ENCODE peak calls at places on chromosomes 11 and 22, in five cellular contexts. Q is PC-9, Z is astrocyte, U is MM.1S, G is fibroblast of lung. M is an unnamed sample.
A peak's percentile ranks its signal among the peaks of the same experiment; 100 is the strongest.

GRCh38 chr11:64180871-64181270 is 5.1 kb upstream of the STIP1 start:
- DNase-seq in G (no peak), U (no peak), Q (no peak), Z (no peak), M (no peak)

GRCh38 chr11:2102132-2102882 is 36.9 kb downstream of the IGF2 start:
- DNase-seq in U (no peak), Z (no peak), G (no peak), Q (no peak), M (no peak)

GRCh38 chr11:61697093-61697492 is 16.9 kb downstream of the DAGLA start:
- DNase-seq in Q (peak; percentile 99), U (no peak), G (no peak), Z (no peak), M (peak; percentile 87)

GRCh38 chr11:69444381-69445130 is 36.9 kb upstream of the LINC01488 start:
- DNase-seq in Q (peak; percentile 97), U (no peak), Z (peak; percentile 90), G (peak; percentile 90), M (peak; percentile 90)

GRCh38 chr22:50422046-50422445 is 52.8 kb downstream of the SBF1 start:
- DNase-seq in U (no peak), Q (no peak), G (no peak), Z (no peak), M (no peak)

GRCh38 chr22:41939981-41940852 is 6.7 kb downstream of the CENPM start:
- DNase-seq in U (peak; percentile 89), Z (no peak), Q (peak; percentile 45), G (no peak), M (no peak)

GRCh38 chr11:11157201-11157600 is 195.8 kb downstream of the CSNK2A3 start:
- DNase-seq in Q (no peak), G (no peak), U (peak; percentile 58), Z (no peak), M (no peak)

GRCh38 chr11:46711288-46711687 is 7.7 kb upstream of the F2 start:
- DNase-seq in Q (no peak), U (no peak), G (peak; percentile 45), Z (peak; percentile 48), M (no peak)

GRCh38 chr11:65165847-65166317 is 4.2 kb upstream of the SPDYC start:
- DNase-seq in U (no peak), Z (no peak), Q (no peak), G (no peak), M (no peak)

GRCh38 chr11:85947431-85948272 is 92.5 kb downstream of the CCDC83 start:
- DNase-seq in Z (peak; percentile 76), G (peak; percentile 80), U (peak; percentile 70), Q (peak; percentile 86), M (peak; percentile 85)

GRCh38 chr11:3611976-3612678 is 29.7 kb downstream of the ART5 start:
- DNase-seq in Q (no peak), U (no peak), G (no peak), Z (no peak), M (no peak)

GRCh38 chr11:100445231-100445735 is 241.8 kb upstream of the ARHGAP42 start:
- DNase-seq in Z (peak; percentile 14), U (no peak), Q (no peak), G (peak; percentile 20), M (peak; percentile 11)

GRCh38 chr22:17864398-17865182 is 90.3 kb upstream of the BID start:
- DNase-seq in G (no peak), Q (no peak), U (no peak), Z (no peak), M (no peak)

GRCh38 chr11:2525166-2525861 is 80.5 kb downstream of the KCNQ1 start:
- DNase-seq in Q (no peak), U (no peak), Z (no peak), G (no peak), M (no peak)

GRCh38 chr22:25067851-25068421 is 115.4 kb downstream of the KIAA1671 start:
- DNase-seq in U (peak; percentile 28), Q (no peak), G (no peak), Z (no peak), M (no peak)

GRCh38 chr11:77779935-77780334 is 40.6 kb downstream of the RSF1 start:
- DNase-seq in U (no peak), G (peak; percentile 53), Q (peak; percentile 69), Z (peak; percentile 29), M (peak; percentile 33)

GRCh38 chr11:129275825-129276224 is 83.7 kb upstream of the ARHGAP32 start:
- DNase-seq in U (no peak), Q (no peak), G (no peak), Z (no peak), M (no peak)

GRCh38 chr11:90798769-90799168 is 575.9 kb upstream of the CHORDC1 start:
- DNase-seq in G (no peak), U (no peak), Z (no peak), Q (no peak), M (no peak)

GRCh38 chr11:36030707-36031365 is 87.0 kb downstream of the LDLRAD3 start:
- DNase-seq in Q (no peak), U (no peak), Z (peak; percentile 16), G (peak; percentile 32), M (no peak)

GRCh38 chr11:69726481-69726880 is 22.7 kb upstream of the FGF19 start:
- DNase-seq in Q (no peak), U (no peak), Z (no peak), G (no peak), M (no peak)

GRCh38 chr22:38950527-38951111 is 6.8 kb upstream of the APOBEC3A start:
- DNase-seq in U (no peak), Z (no peak), G (no peak), Q (no peak), M (no peak)

DNA sequence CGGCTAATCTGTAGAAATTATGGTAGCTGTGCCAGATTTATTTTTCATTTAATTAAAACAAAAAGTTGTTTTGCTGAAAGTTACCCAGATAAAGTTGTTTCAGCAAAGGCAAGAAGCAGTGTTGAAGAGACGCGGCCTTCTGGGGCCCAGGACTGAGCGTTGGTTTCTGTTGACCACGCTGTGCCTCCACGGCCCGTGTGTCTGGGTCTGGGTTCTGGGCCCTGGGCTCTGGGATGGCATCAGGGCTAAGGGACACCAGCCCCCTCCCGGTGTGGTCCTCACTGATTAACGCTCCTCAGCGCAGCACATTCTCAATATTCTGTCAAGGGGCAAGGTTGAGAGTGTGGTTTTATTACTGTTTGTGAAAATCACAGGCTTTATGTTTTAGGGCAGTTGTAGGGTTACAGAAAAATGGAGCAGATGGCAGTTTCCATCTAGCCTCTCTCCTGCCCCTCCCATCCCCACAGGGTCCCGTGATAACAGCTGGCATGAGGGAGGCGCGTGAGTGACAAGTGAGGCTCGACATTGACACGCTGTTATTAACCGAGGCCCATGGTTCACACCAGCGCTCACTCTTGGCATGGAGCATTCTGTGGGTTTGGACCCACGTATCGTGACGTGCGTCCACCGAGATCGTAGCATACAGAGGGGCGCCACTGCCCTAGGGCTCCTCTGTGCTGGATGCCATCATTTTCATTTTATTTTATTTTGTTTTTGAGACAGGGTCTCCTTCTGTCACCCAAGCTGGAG is 1231.4 kb downstream of the BRD1 start:
- DNase-seq in U (no peak), G (no peak), Z (no peak), Q (no peak), M (no peak)
- H3K27ac ChIP-seq in U (no peak overlapping the region), G (no peak overlapping the region), Z (no peak overlapping the region), Q (no peak overlapping the region), M (no peak overlapping the region)

GRCh38 chr11:44784438-44784760 is 57.6 kb downstream of the TSPAN18 start:
- DNase-seq in Q (no peak), Z (no peak), U (no peak), G (no peak), M (no peak)

GRCh38 chr11:44787981-44788380 is 61.2 kb downstream of the TSPAN18 start:
- DNase-seq in U (no peak), Z (no peak), Q (no peak), G (no peak), M (no peak)

GRCh38 chr11:44787070-44787469 is 60.3 kb downstream of the TSPAN18 start:
- DNase-seq in U (no peak), Q (no peak), G (no peak), Z (no peak), M (no peak)

GRCh38 chr11:44784784-44785183 is 58.0 kb downstream of the TSPAN18 start:
- DNase-seq in Q (no peak), Z (no peak), U (no peak), G (no peak), M (no peak)

GRCh38 chr11:44785856-44786606 is 59.3 kb downstream of the TSPAN18 start:
- DNase-seq in U (no peak), Z (no peak), Q (no peak), G (no peak), M (no peak)
- H3K4me2 ChIP-seq in U (no peak overlapping the region), Z (no peak overlapping the region), Q (no peak overlapping the region), G (no peak overlapping the region), M (no peak overlapping the region)

GRCh38 chr11:23865341-23865975 is 631.4 kb upstream of the LUZP2 start:
- DNase-seq in G (peak; percentile 39), U (no peak), Q (no peak), Z (peak; percentile 22), M (peak; percentile 9)
- TF ChIP-seq CTCF in G (no peak), U (no peak), Q (no peak), Z (no peak), M (no peak)

GRCh38 chr22:19469421-19469820 is 9.6 kb downstream of the UFD1 start:
- DNase-seq in U (no peak), Q (no peak), Z (no peak), G (no peak), M (no peak)
- H3K27ac ChIP-seq in U (no peak overlapping the region), Q (no peak overlapping the region), Z (no peak overlapping the region), G (no peak overlapping the region), M (no peak overlapping the region)

GRCh38 chr22:20964799-20965103 is 2.3 kb upstream of the AIFM3 start:
- DNase-seq in Q (no peak), G (no peak), Z (no peak), U (no peak), M (no peak)
- H3K4me2 ChIP-seq in Q (no peak overlapping the region), G (peak overlapping the region; percentile 68), Z (peak overlapping the region; percentile 75), U (peak overlapping the region; percentile 79), M (peak overlapping the region; percentile 46)

GRCh38 chr11:31233425-31233824 is 136.1 kb downstream of the DCDC1 start:
- DNase-seq in G (no peak), U (no peak), Q (no peak), Z (no peak), M (peak; percentile 6)
- TF ChIP-seq CTCF in G (peak; percentile 32), U (peak; percentile 36), Q (peak; percentile 61), Z (peak; percentile 13), M (peak; percentile 64)

GRCh38 chr11:57424137-57424801 is 2.7 kb downstream of the SLC43A3 start:
- DNase-seq in G (no peak), Z (no peak), Q (no peak), U (no peak), M (no peak)
- H3K27ac ChIP-seq in G (peak overlapping the region; percentile 97), Z (peak overlapping the region; percentile 39), Q (peak overlapping the region; percentile 18), U (peak overlapping the region; percentile 59), M (peak overlapping the region; percentile 13)

DNA sequence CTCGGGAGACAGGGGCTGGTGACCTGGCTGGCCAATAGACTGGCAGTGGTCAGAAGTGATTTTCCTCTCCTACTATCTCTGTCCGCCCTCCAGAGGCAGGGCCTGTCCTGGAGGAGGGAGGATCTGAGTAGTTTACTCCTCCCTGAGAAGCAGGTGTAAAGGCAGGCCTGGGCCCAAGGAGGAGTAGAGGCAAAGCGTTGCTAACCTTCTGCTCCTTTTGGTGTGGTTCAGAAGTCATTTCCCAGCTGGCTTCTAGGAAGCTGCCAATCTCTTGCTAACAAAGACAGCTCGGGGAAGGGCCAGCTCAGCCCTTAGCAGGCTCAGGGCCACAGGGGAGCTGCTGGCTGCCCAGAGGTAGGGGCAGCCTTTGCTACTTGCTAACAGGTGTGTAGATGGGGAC is 151.1 kb upstream of the NECTIN1 start:
- DNase-seq in Q (no peak), G (no peak), Z (no peak), U (no peak), M (no peak)
- H3K4me2 ChIP-seq in Q (no peak overlapping the region), G (no peak overlapping the region), Z (no peak overlapping the region), U (no peak overlapping the region), M (no peak overlapping the region)